ENCODE peak calls at places on chromosomes 12 and 14, in four cellular contexts. L, X, T and B are unnamed samples.

GRCh38 chr12:123064885-123065619 is 84.6 kb downstream of the ARL6IP4 start:
- DNase-seq in T (no peak), X (no peak), L (no peak), B (no peak)

GRCh38 chr14:73422515-73422914 is 35.8 kb downstream of the NUMB start:
- DNase-seq in L (no peak), X (no peak), T (no peak), B (peak; percentile 63)

GRCh38 chr14:64926398-64926995 is 12.2 kb downstream of the CHURC1 start:
- DNase-seq in X (no peak), T (no peak), L (no peak), B (no peak)

GRCh38 chr12:102376251-102376747 is 104.1 kb downstream of the IGF1 start:
- DNase-seq in L (no peak), X (no peak), T (peak; percentile 27), B (no peak)

GRCh38 chr14:97655169-97655948 is 858.2 kb downstream of the VRK1 start:
- DNase-seq in X (no peak), T (no peak), L (no peak), B (no peak)

GRCh38 chr12:105721051-105721825 is 390.7 kb downstream of the C12orf75 start:
- DNase-seq in T (peak; percentile 76), X (no peak), L (no peak), B (no peak)

GRCh38 chr14:20624495-20625070 is 16.9 kb downstream of the OR6S1 start:
- DNase-seq in T (peak; percentile 66), X (peak; percentile 75), L (peak; percentile 24), B (peak; percentile 83)

GRCh38 chr12:19572920-19573558 is 133.7 kb downstream of the AEBP2 start:
- DNase-seq in L (no peak), X (no peak), T (peak; percentile 34), B (peak; percentile 62)

GRCh38 chr12:65533177-65533883 is 254.8 kb downstream of the MSRB3 start:
- DNase-seq in T (peak; percentile 49), L (no peak), X (no peak), B (peak; percentile 82)

GRCh38 chr12:99455350-99456037 is 192.1 kb upstream of the GARIN6 start:
- DNase-seq in T (peak; percentile 61), X (peak; percentile 6), L (no peak), B (peak; percentile 94)

GRCh38 chr12:123973552-123974341 is 732 bp downstream of the ZNF664 start:
- DNase-seq in T (peak; percentile 6), X (peak; percentile 40), L (peak; percentile 11), B (peak; percentile 53)